ENCODE peak calls at places on chromosomes 1 and 21, in ten cellular contexts. One of them, this sample, is unnamed.

GRCh38 chr21:26717146-26717739 is 128.0 kb downstream of the ADAMTS1 start:
- DNase-seq in omental fat pad: no peak
- DNase-seq in fibroblast of lung: no peak
- DNase-seq in OCI-LY7: peak
- DNase-seq in A172: peak
- DNase-seq in activated CD4-positive, alpha-beta T cell treated with anti-CD3 and anti-CD28 coated beads, Interleukin-2, amount 50 U/mL, for 1 hour: no peak
- DNase-seq in stimulated activated CD4-positive, alpha-beta T cell treated with anti-CD3 and anti-CD28 coated beads, TNF-alpha, amount 100 ng/mL, for 4 hours: no peak
- DNase-seq in NCI-H2081 treated with DMSO at 0.1 percent for 48 hours: no peak
- DNase-seq in renal cortical epithelial cell: peak
- DNase-seq in dermis microvascular lymphatic vessel endothelial cell: peak
- DNase-seq in this sample: no peak

GRCh38 chr1:31977361-31978131 is 36.1 kb upstream of the KHDRBS1 start:
- DNase-seq in omental fat pad: no peak
- DNase-seq in fibroblast of lung: no peak
- DNase-seq in OCI-LY7: peak
- DNase-seq in A172: no peak
- DNase-seq in activated CD4-positive, alpha-beta T cell treated with anti-CD3 and anti-CD28 coated beads, Interleukin-2, amount 50 U/mL, for 1 hour: no peak
- DNase-seq in stimulated activated CD4-positive, alpha-beta T cell treated with anti-CD3 and anti-CD28 coated beads, TNF-alpha, amount 100 ng/mL, for 4 hours: no peak
- DNase-seq in NCI-H2081 treated with DMSO at 0.1 percent for 48 hours: no peak
- DNase-seq in renal cortical epithelial cell: peak
- DNase-seq in dermis microvascular lymphatic vessel endothelial cell: peak
- DNase-seq in this sample: no peak

GRCh38 chr21:27429612-27430361 is 462.9 kb upstream of the ADAMTS5 start:
- DNase-seq in omental fat pad: no peak
- DNase-seq in fibroblast of lung: peak
- DNase-seq in OCI-LY7: no peak
- DNase-seq in A172: no peak
- DNase-seq in activated CD4-positive, alpha-beta T cell treated with anti-CD3 and anti-CD28 coated beads, Interleukin-2, amount 50 U/mL, for 1 hour: no peak
- DNase-seq in stimulated activated CD4-positive, alpha-beta T cell treated with anti-CD3 and anti-CD28 coated beads, TNF-alpha, amount 100 ng/mL, for 4 hours: no peak
- DNase-seq in NCI-H2081 treated with DMSO at 0.1 percent for 48 hours: no peak
- DNase-seq in renal cortical epithelial cell: peak
- DNase-seq in dermis microvascular lymphatic vessel endothelial cell: no peak
- DNase-seq in this sample: no peak

GRCh38 chr1:119713039-119713537 is 1.4 kb downstream of the PHGDH start:
- DNase-seq in omental fat pad: no peak
- DNase-seq in fibroblast of lung: peak
- DNase-seq in OCI-LY7: peak
- DNase-seq in A172: no peak
- DNase-seq in activated CD4-positive, alpha-beta T cell treated with anti-CD3 and anti-CD28 coated beads, Interleukin-2, amount 50 U/mL, for 1 hour: no peak
- DNase-seq in stimulated activated CD4-positive, alpha-beta T cell treated with anti-CD3 and anti-CD28 coated beads, TNF-alpha, amount 100 ng/mL, for 4 hours: no peak
- DNase-seq in NCI-H2081 treated with DMSO at 0.1 percent for 48 hours: no peak
- DNase-seq in renal cortical epithelial cell: no peak
- DNase-seq in dermis microvascular lymphatic vessel endothelial cell: no peak
- DNase-seq in this sample: no peak

GRCh38 chr21:42562258-42562657 is 48.6 kb downstream of the SLC37A1 start:
- DNase-seq in omental fat pad: no peak
- DNase-seq in fibroblast of lung: no peak
- DNase-seq in OCI-LY7: peak
- DNase-seq in A172: no peak
- DNase-seq in activated CD4-positive, alpha-beta T cell treated with anti-CD3 and anti-CD28 coated beads, Interleukin-2, amount 50 U/mL, for 1 hour: no peak
- DNase-seq in stimulated activated CD4-positive, alpha-beta T cell treated with anti-CD3 and anti-CD28 coated beads, TNF-alpha, amount 100 ng/mL, for 4 hours: no peak
- DNase-seq in NCI-H2081 treated with DMSO at 0.1 percent for 48 hours: no peak
- DNase-seq in renal cortical epithelial cell: no peak
- DNase-seq in dermis microvascular lymphatic vessel endothelial cell: no peak
- DNase-seq in this sample: no peak

GRCh38 chr1:228646717-228647522 is 88.4 kb upstream of the RHOU start:
- DNase-seq in omental fat pad: no peak
- DNase-seq in fibroblast of lung: peak
- DNase-seq in OCI-LY7: peak
- DNase-seq in A172: no peak
- DNase-seq in activated CD4-positive, alpha-beta T cell treated with anti-CD3 and anti-CD28 coated beads, Interleukin-2, amount 50 U/mL, for 1 hour: peak
- DNase-seq in stimulated activated CD4-positive, alpha-beta T cell treated with anti-CD3 and anti-CD28 coated beads, TNF-alpha, amount 100 ng/mL, for 4 hours: no peak
- DNase-seq in NCI-H2081 treated with DMSO at 0.1 percent for 48 hours: no peak
- DNase-seq in renal cortical epithelial cell: no peak
- DNase-seq in dermis microvascular lymphatic vessel endothelial cell: peak
- DNase-seq in this sample: no peak

GRCh38 chr1:223810586-223810985 is 35.2 kb downstream of the TP53BP2 start:
- DNase-seq in omental fat pad: no peak
- DNase-seq in fibroblast of lung: peak
- DNase-seq in OCI-LY7: no peak
- DNase-seq in A172: peak
- DNase-seq in activated CD4-positive, alpha-beta T cell treated with anti-CD3 and anti-CD28 coated beads, Interleukin-2, amount 50 U/mL, for 1 hour: no peak
- DNase-seq in stimulated activated CD4-positive, alpha-beta T cell treated with anti-CD3 and anti-CD28 coated beads, TNF-alpha, amount 100 ng/mL, for 4 hours: no peak
- DNase-seq in NCI-H2081 treated with DMSO at 0.1 percent for 48 hours: no peak
- DNase-seq in renal cortical epithelial cell: peak
- DNase-seq in dermis microvascular lymphatic vessel endothelial cell: no peak
- DNase-seq in this sample: no peak

GRCh38 chr21:34960672-34961071 is 88.4 kb downstream of the RUNX1 start:
- DNase-seq in omental fat pad: no peak
- DNase-seq in fibroblast of lung: no peak
- DNase-seq in OCI-LY7: no peak
- DNase-seq in A172: no peak
- DNase-seq in activated CD4-positive, alpha-beta T cell treated with anti-CD3 and anti-CD28 coated beads, Interleukin-2, amount 50 U/mL, for 1 hour: no peak
- DNase-seq in stimulated activated CD4-positive, alpha-beta T cell treated with anti-CD3 and anti-CD28 coated beads, TNF-alpha, amount 100 ng/mL, for 4 hours: no peak
- DNase-seq in NCI-H2081 treated with DMSO at 0.1 percent for 48 hours: no peak
- DNase-seq in renal cortical epithelial cell: no peak
- DNase-seq in dermis microvascular lymphatic vessel endothelial cell: no peak
- DNase-seq in this sample: no peak

GRCh38 chr1:217574265-217574949 is 56.5 kb downstream of the GPATCH2 start:
- DNase-seq in omental fat pad: no peak
- DNase-seq in fibroblast of lung: no peak
- DNase-seq in OCI-LY7: no peak
- DNase-seq in A172: no peak
- DNase-seq in activated CD4-positive, alpha-beta T cell treated with anti-CD3 and anti-CD28 coated beads, Interleukin-2, amount 50 U/mL, for 1 hour: no peak
- DNase-seq in stimulated activated CD4-positive, alpha-beta T cell treated with anti-CD3 and anti-CD28 coated beads, TNF-alpha, amount 100 ng/mL, for 4 hours: no peak
- DNase-seq in NCI-H2081 treated with DMSO at 0.1 percent for 48 hours: no peak
- DNase-seq in renal cortical epithelial cell: no peak
- DNase-seq in dermis microvascular lymphatic vessel endothelial cell: no peak
- DNase-seq in this sample: no peak

GRCh38 chr1:241213147-241213546 is 143.9 kb downstream of the RGS7 start:
- DNase-seq in omental fat pad: no peak
- DNase-seq in fibroblast of lung: peak
- DNase-seq in OCI-LY7: no peak
- DNase-seq in A172: peak
- DNase-seq in activated CD4-positive, alpha-beta T cell treated with anti-CD3 and anti-CD28 coated beads, Interleukin-2, amount 50 U/mL, for 1 hour: no peak
- DNase-seq in stimulated activated CD4-positive, alpha-beta T cell treated with anti-CD3 and anti-CD28 coated beads, TNF-alpha, amount 100 ng/mL, for 4 hours: no peak
- DNase-seq in NCI-H2081 treated with DMSO at 0.1 percent for 48 hours: no peak
- DNase-seq in renal cortical epithelial cell: no peak
- DNase-seq in dermis microvascular lymphatic vessel endothelial cell: no peak
- DNase-seq in this sample: no peak

GRCh38 chr21:18041012-18041411 is 203.6 kb upstream of the CHODL start:
- DNase-seq in omental fat pad: no peak
- DNase-seq in fibroblast of lung: no peak
- DNase-seq in OCI-LY7: peak
- DNase-seq in A172: no peak
- DNase-seq in activated CD4-positive, alpha-beta T cell treated with anti-CD3 and anti-CD28 coated beads, Interleukin-2, amount 50 U/mL, for 1 hour: no peak
- DNase-seq in stimulated activated CD4-positive, alpha-beta T cell treated with anti-CD3 and anti-CD28 coated beads, TNF-alpha, amount 100 ng/mL, for 4 hours: no peak
- DNase-seq in NCI-H2081 treated with DMSO at 0.1 percent for 48 hours: peak
- DNase-seq in renal cortical epithelial cell: no peak
- DNase-seq in dermis microvascular lymphatic vessel endothelial cell: peak
- DNase-seq in this sample: no peak

GRCh38 chr21:14877581-14878228 is 187.1 kb downstream of the NRIP1 start:
- DNase-seq in omental fat pad: no peak
- DNase-seq in fibroblast of lung: peak
- DNase-seq in OCI-LY7: no peak
- DNase-seq in A172: peak
- DNase-seq in activated CD4-positive, alpha-beta T cell treated with anti-CD3 and anti-CD28 coated beads, Interleukin-2, amount 50 U/mL, for 1 hour: no peak
- DNase-seq in stimulated activated CD4-positive, alpha-beta T cell treated with anti-CD3 and anti-CD28 coated beads, TNF-alpha, amount 100 ng/mL, for 4 hours: no peak
- DNase-seq in NCI-H2081 treated with DMSO at 0.1 percent for 48 hours: no peak
- DNase-seq in renal cortical epithelial cell: peak
- DNase-seq in dermis microvascular lymphatic vessel endothelial cell: peak
- DNase-seq in this sample: no peak

GRCh38 chr1:19405195-19405760 is 80.1 kb downstream of the CAPZB start:
- DNase-seq in omental fat pad: no peak
- DNase-seq in fibroblast of lung: no peak
- DNase-seq in OCI-LY7: no peak
- DNase-seq in A172: no peak
- DNase-seq in activated CD4-positive, alpha-beta T cell treated with anti-CD3 and anti-CD28 coated beads, Interleukin-2, amount 50 U/mL, for 1 hour: no peak
- DNase-seq in stimulated activated CD4-positive, alpha-beta T cell treated with anti-CD3 and anti-CD28 coated beads, TNF-alpha, amount 100 ng/mL, for 4 hours: no peak
- DNase-seq in NCI-H2081 treated with DMSO at 0.1 percent for 48 hours: no peak
- DNase-seq in renal cortical epithelial cell: no peak
- DNase-seq in dermis microvascular lymphatic vessel endothelial cell: no peak
- DNase-seq in this sample: no peak

GRCh38 chr1:173149887-173150286 is 57.2 kb downstream of the TNFSF4 start:
- DNase-seq in omental fat pad: peak
- DNase-seq in fibroblast of lung: peak
- DNase-seq in OCI-LY7: no peak
- DNase-seq in A172: peak
- DNase-seq in activated CD4-positive, alpha-beta T cell treated with anti-CD3 and anti-CD28 coated beads, Interleukin-2, amount 50 U/mL, for 1 hour: no peak
- DNase-seq in stimulated activated CD4-positive, alpha-beta T cell treated with anti-CD3 and anti-CD28 coated beads, TNF-alpha, amount 100 ng/mL, for 4 hours: no peak
- DNase-seq in NCI-H2081 treated with DMSO at 0.1 percent for 48 hours: no peak
- DNase-seq in renal cortical epithelial cell: peak
- DNase-seq in dermis microvascular lymphatic vessel endothelial cell: no peak
- DNase-seq in this sample: no peak

GRCh38 chr1:223683586-223684487 is 18.3 kb upstream of the CAPN8 start:
- DNase-seq in omental fat pad: no peak
- DNase-seq in fibroblast of lung: peak
- DNase-seq in OCI-LY7: peak
- DNase-seq in A172: peak
- DNase-seq in activated CD4-positive, alpha-beta T cell treated with anti-CD3 and anti-CD28 coated beads, Interleukin-2, amount 50 U/mL, for 1 hour: peak
- DNase-seq in stimulated activated CD4-positive, alpha-beta T cell treated with anti-CD3 and anti-CD28 coated beads, TNF-alpha, amount 100 ng/mL, for 4 hours: peak
- DNase-seq in NCI-H2081 treated with DMSO at 0.1 percent for 48 hours: peak
- DNase-seq in renal cortical epithelial cell: peak
- DNase-seq in dermis microvascular lymphatic vessel endothelial cell: peak
- DNase-seq in this sample: no peak

This sample was measured in activated T-helper 9 cell treated with anti-CD3 and anti-CD28 coated beads, Interleukin-2, amount 50 U/mL, for 16 hours.